ENCODE peak calls at places on chromosomes 4 and X, in seven cellular contexts. One of them, this sample, is unnamed.

GRCh38 chr4:176425035-176425434 is 105.3 kb downstream of the SPCS3 start:
- DNase-seq in stimulated activated naive B cell treated with anti-CD40 and anti-IgM and Interleukin-4, amounts not matched to agents 10 μg/mL and 1 μg/mL and 100 μg/mL, for 72 hours: no peak
- DNase-seq in RCC 7860: peak; percentile 64
- DNase-seq in nucleus accumbens: no peak
- DNase-seq in T-cell: no peak
- DNase-seq in naive thymus-derived CD8-positive, alpha-beta T cell: no peak
- DNase-seq in NCI-H82: no peak
- DNase-seq in this sample: no peak

GRCh38 chr4:182929296-182929695 is 12.1 kb upstream of the DCTD start:
- DNase-seq in nucleus accumbens: no peak
- DNase-seq in T-cell: no peak
- DNase-seq in NCI-H82: no peak
- DNase-seq in stimulated activated naive B cell treated with anti-CD40 and anti-IgM and Interleukin-4, amounts not matched to agents 10 μg/mL and 1 μg/mL and 100 μg/mL, for 72 hours: no peak
- DNase-seq in RCC 7860: peak; percentile 73
- DNase-seq in naive thymus-derived CD8-positive, alpha-beta T cell: no peak
- DNase-seq in this sample: no peak

GRCh38 chr4:95867919-95868318 is 28.0 kb downstream of the PDHA2 start:
- DNase-seq in naive thymus-derived CD8-positive, alpha-beta T cell: no peak
- DNase-seq in nucleus accumbens: no peak
- DNase-seq in RCC 7860: peak; percentile 6
- DNase-seq in NCI-H82: peak; percentile 4
- DNase-seq in stimulated activated naive B cell treated with anti-CD40 and anti-IgM and Interleukin-4, amounts not matched to agents 10 μg/mL and 1 μg/mL and 100 μg/mL, for 72 hours: no peak
- DNase-seq in T-cell: no peak
- DNase-seq in this sample: no peak

GRCh38 chr4:6085028-6085942 is 67.1 kb upstream of the C4orf50 start:
- DNase-seq in stimulated activated naive B cell treated with anti-CD40 and anti-IgM and Interleukin-4, amounts not matched to agents 10 μg/mL and 1 μg/mL and 100 μg/mL, for 72 hours: no peak
- DNase-seq in naive thymus-derived CD8-positive, alpha-beta T cell: no peak
- DNase-seq in NCI-H82: no peak
- DNase-seq in nucleus accumbens: no peak
- DNase-seq in RCC 7860: no peak
- DNase-seq in T-cell: no peak
- DNase-seq in this sample: no peak

GRCh38 chrX:11261260-11261659 is 32.0 kb upstream of the AMELX start:
- DNase-seq in RCC 7860: peak; percentile 20
- DNase-seq in nucleus accumbens: no peak
- DNase-seq in T-cell: no peak
- DNase-seq in stimulated activated naive B cell treated with anti-CD40 and anti-IgM and Interleukin-4, amounts not matched to agents 10 μg/mL and 1 μg/mL and 100 μg/mL, for 72 hours: no peak
- DNase-seq in NCI-H82: no peak
- DNase-seq in naive thymus-derived CD8-positive, alpha-beta T cell: no peak
- DNase-seq in this sample: no peak

GRCh38 chr4:6474053-6474568 is 1.7 kb upstream of the PPP2R2C start:
- DNase-seq in stimulated activated naive B cell treated with anti-CD40 and anti-IgM and Interleukin-4, amounts not matched to agents 10 μg/mL and 1 μg/mL and 100 μg/mL, for 72 hours: no peak
- DNase-seq in RCC 7860: no peak
- DNase-seq in T-cell: no peak
- DNase-seq in NCI-H82: peak; percentile 24
- DNase-seq in naive thymus-derived CD8-positive, alpha-beta T cell: no peak
- DNase-seq in nucleus accumbens: no peak
- DNase-seq in this sample: no peak

GRCh38 chr4:823093-823760 is 2.7 kb downstream of the CPLX1 start:
- DNase-seq in nucleus accumbens: no peak
- DNase-seq in naive thymus-derived CD8-positive, alpha-beta T cell: no peak
- DNase-seq in RCC 7860: no peak
- DNase-seq in NCI-H82: no peak
- DNase-seq in stimulated activated naive B cell treated with anti-CD40 and anti-IgM and Interleukin-4, amounts not matched to agents 10 μg/mL and 1 μg/mL and 100 μg/mL, for 72 hours: no peak
- DNase-seq in T-cell: no peak
- DNase-seq in this sample: no peak

GRCh38 chr4:31193516-31193915 is 473.3 kb downstream of the PCDH7 start:
- DNase-seq in T-cell: no peak
- DNase-seq in RCC 7860: no peak
- DNase-seq in stimulated activated naive B cell treated with anti-CD40 and anti-IgM and Interleukin-4, amounts not matched to agents 10 μg/mL and 1 μg/mL and 100 μg/mL, for 72 hours: no peak
- DNase-seq in NCI-H82: no peak
- DNase-seq in nucleus accumbens: no peak
- DNase-seq in naive thymus-derived CD8-positive, alpha-beta T cell: no peak
- DNase-seq in this sample: no peak

GRCh38 chrX:12693754-12694153 is 97.5 kb upstream of the PRPS2 start:
- DNase-seq in nucleus accumbens: no peak
- DNase-seq in stimulated activated naive B cell treated with anti-CD40 and anti-IgM and Interleukin-4, amounts not matched to agents 10 μg/mL and 1 μg/mL and 100 μg/mL, for 72 hours: no peak
- DNase-seq in T-cell: no peak
- DNase-seq in naive thymus-derived CD8-positive, alpha-beta T cell: no peak
- DNase-seq in NCI-H82: no peak
- DNase-seq in RCC 7860: no peak
- DNase-seq in this sample: no peak

GRCh38 chr4:111494471-111494870 is 650.8 kb upstream of the FAM241A start:
- DNase-seq in RCC 7860: no peak
- DNase-seq in stimulated activated naive B cell treated with anti-CD40 and anti-IgM and Interleukin-4, amounts not matched to agents 10 μg/mL and 1 μg/mL and 100 μg/mL, for 72 hours: no peak
- DNase-seq in nucleus accumbens: no peak
- DNase-seq in NCI-H82: no peak
- DNase-seq in T-cell: no peak
- DNase-seq in naive thymus-derived CD8-positive, alpha-beta T cell: no peak
- DNase-seq in this sample: no peak

GRCh38 chr4:45640281-45640680 is 483.6 kb downstream of the GABRG1 start:
- DNase-seq in T-cell: no peak
- DNase-seq in RCC 7860: no peak
- DNase-seq in naive thymus-derived CD8-positive, alpha-beta T cell: no peak
- DNase-seq in stimulated activated naive B cell treated with anti-CD40 and anti-IgM and Interleukin-4, amounts not matched to agents 10 μg/mL and 1 μg/mL and 100 μg/mL, for 72 hours: no peak
- DNase-seq in nucleus accumbens: no peak
- DNase-seq in NCI-H82: peak; percentile 21
- DNase-seq in this sample: no peak

GRCh38 chr4:139167774-139168444 is 9.1 kb downstream of the ELF2 start:
- DNase-seq in RCC 7860: no peak
- DNase-seq in T-cell: no peak
- DNase-seq in nucleus accumbens: no peak
- DNase-seq in NCI-H82: no peak
- DNase-seq in naive thymus-derived CD8-positive, alpha-beta T cell: no peak
- DNase-seq in stimulated activated naive B cell treated with anti-CD40 and anti-IgM and Interleukin-4, amounts not matched to agents 10 μg/mL and 1 μg/mL and 100 μg/mL, for 72 hours: no peak
- DNase-seq in this sample: no peak

GRCh38 chr4:114076865-114077264 is 97.4 kb upstream of the ARSJ start:
- DNase-seq in naive thymus-derived CD8-positive, alpha-beta T cell: no peak
- DNase-seq in nucleus accumbens: no peak
- DNase-seq in RCC 7860: peak; percentile 38
- DNase-seq in NCI-H82: no peak
- DNase-seq in T-cell: no peak
- DNase-seq in stimulated activated naive B cell treated with anti-CD40 and anti-IgM and Interleukin-4, amounts not matched to agents 10 μg/mL and 1 μg/mL and 100 μg/mL, for 72 hours: no peak
- DNase-seq in this sample: no peak

GRCh38 chr4:4647041-4647440 is 105.2 kb upstream of the STX18 start:
- DNase-seq in T-cell: no peak
- DNase-seq in nucleus accumbens: no peak
- DNase-seq in NCI-H82: no peak
- DNase-seq in naive thymus-derived CD8-positive, alpha-beta T cell: no peak
- DNase-seq in stimulated activated naive B cell treated with anti-CD40 and anti-IgM and Interleukin-4, amounts not matched to agents 10 μg/mL and 1 μg/mL and 100 μg/mL, for 72 hours: no peak
- DNase-seq in RCC 7860: no peak
- DNase-seq in this sample: no peak

GRCh38 chrX:65866146-65866545 is 173.7 kb downstream of the VSIG4 start:
- DNase-seq in T-cell: no peak
- DNase-seq in nucleus accumbens: no peak
- DNase-seq in stimulated activated naive B cell treated with anti-CD40 and anti-IgM and Interleukin-4, amounts not matched to agents 10 μg/mL and 1 μg/mL and 100 μg/mL, for 72 hours: peak; percentile 10
- DNase-seq in RCC 7860: no peak
- DNase-seq in NCI-H82: no peak
- DNase-seq in naive thymus-derived CD8-positive, alpha-beta T cell: no peak
- DNase-seq in this sample: peak; percentile 55

GRCh38 chrX:10589098-10589497 is 31.3 kb downstream of the MID1 start:
- DNase-seq in T-cell: no peak
- DNase-seq in NCI-H82: no peak
- DNase-seq in naive thymus-derived CD8-positive, alpha-beta T cell: no peak
- DNase-seq in RCC 7860: peak; percentile 34
- DNase-seq in stimulated activated naive B cell treated with anti-CD40 and anti-IgM and Interleukin-4, amounts not matched to agents 10 μg/mL and 1 μg/mL and 100 μg/mL, for 72 hours: no peak
- DNase-seq in nucleus accumbens: no peak
- DNase-seq in this sample: no peak

GRCh38 chrX:39946822-39947221 is 150.9 kb downstream of the BCOR start:
- DNase-seq in stimulated activated naive B cell treated with anti-CD40 and anti-IgM and Interleukin-4, amounts not matched to agents 10 μg/mL and 1 μg/mL and 100 μg/mL, for 72 hours: no peak
- DNase-seq in nucleus accumbens: no peak
- DNase-seq in T-cell: no peak
- DNase-seq in naive thymus-derived CD8-positive, alpha-beta T cell: no peak
- DNase-seq in RCC 7860: peak; percentile 79
- DNase-seq in NCI-H82: no peak
- DNase-seq in this sample: no peak

GRCh38 chr4:126776361-126776760 is 856.4 kb upstream of the INTU start:
- DNase-seq in T-cell: no peak
- DNase-seq in NCI-H82: no peak
- DNase-seq in naive thymus-derived CD8-positive, alpha-beta T cell: no peak
- DNase-seq in nucleus accumbens: no peak
- DNase-seq in RCC 7860: no peak
- DNase-seq in stimulated activated naive B cell treated with anti-CD40 and anti-IgM and Interleukin-4, amounts not matched to agents 10 μg/mL and 1 μg/mL and 100 μg/mL, for 72 hours: no peak
- DNase-seq in this sample: no peak

GRCh38 chr4:141541851-141542250 is 94.5 kb upstream of the IL15 start:
- DNase-seq in NCI-H82: no peak
- DNase-seq in naive thymus-derived CD8-positive, alpha-beta T cell: no peak
- DNase-seq in stimulated activated naive B cell treated with anti-CD40 and anti-IgM and Interleukin-4, amounts not matched to agents 10 μg/mL and 1 μg/mL and 100 μg/mL, for 72 hours: no peak
- DNase-seq in T-cell: no peak
- DNase-seq in RCC 7860: no peak
- DNase-seq in nucleus accumbens: no peak
- DNase-seq in this sample: no peak

GRCh38 chr4:83905952-83906351 is 370.0 kb downstream of the GPAT3 start:
- DNase-seq in RCC 7860: no peak
- DNase-seq in nucleus accumbens: no peak
- DNase-seq in T-cell: no peak
- DNase-seq in stimulated activated naive B cell treated with anti-CD40 and anti-IgM and Interleukin-4, amounts not matched to agents 10 μg/mL and 1 μg/mL and 100 μg/mL, for 72 hours: no peak
- DNase-seq in naive thymus-derived CD8-positive, alpha-beta T cell: no peak
- DNase-seq in NCI-H82: peak; percentile 81
- DNase-seq in this sample: no peak